ENCODE peak calls at places on chromosomes 1 and 21, in four cellular contexts. D is iPS-NIHi11, W is right atrium auricular region, Q is ELR. X is an unnamed sample.

GRCh38 chr1:86377341-86377740 is 18.8 kb downstream of the ODF2L start:
- DNase-seq in Q (no peak), D (no peak), W (no peak), X (no peak)

GRCh38 chr21:44730951-44731579 is 19.7 kb upstream of the TSPEAR start:
- DNase-seq in Q (no peak), W (no peak), D (no peak), X (no peak)

GRCh38 chr1:2547210-2548067 is 8.7 kb upstream of the TNFRSF14 start:
- DNase-seq in W (no peak), Q (no peak), D (no peak), X (no peak)

GRCh38 chr1:18144062-18144461 is 36.5 kb downstream of the IGSF21 start:
- DNase-seq in W (no peak), Q (no peak), D (no peak), X (no peak)

GRCh38 chr1:110765640-110766335 is 91.0 kb upstream of the KCNA3 start:
- DNase-seq in W (no peak), D (peak; percentile 72), Q (peak; percentile 60), X (no peak)

GRCh38 chr1:239951518-239952130 is 140.1 kb upstream of the FMN2 start:
- DNase-seq in Q (peak; percentile 83), D (peak; percentile 61), W (no peak), X (no peak)

GRCh38 chr1:183282101-183282855 is 96.2 kb downstream of the LAMC2 start:
- DNase-seq in W (no peak), D (no peak), Q (no peak), X (no peak)

GRCh38 chr1:94045465-94046056 is 75.4 kb downstream of the ABCA4 start:
- DNase-seq in D (peak; percentile 83), Q (peak; percentile 98), W (peak; percentile 99), X (no peak)

GRCh38 chr1:19754482-19754881 is 45.2 kb downstream of the TMCO4 start:
- DNase-seq in D (no peak), W (no peak), Q (no peak), X (no peak)

GRCh38 chr1:171017431-171017830 is 73.3 kb upstream of the FMO3 start:
- DNase-seq in W (no peak), Q (no peak), D (peak; percentile 9), X (no peak)

GRCh38 chr1:79617777-79618176 is 611.2 kb upstream of the ADGRL4 start:
- DNase-seq in D (peak; percentile 5), W (no peak), Q (peak; percentile 8), X (no peak)

GRCh38 chr1:151346082-151346768 is 827 bp downstream of the RFX5 start:
- DNase-seq in W (no peak), D (no peak), Q (no peak), X (no peak)

GRCh38 chr1:204250428-204251030 is 36.7 kb upstream of the GOLT1A start:
- DNase-seq in Q (no peak), D (no peak), W (no peak), X (no peak)

GRCh38 chr1:102593276-102593675 is 515.0 kb downstream of the COL11A1 start:
- DNase-seq in W (no peak), D (no peak), Q (peak; percentile 40), X (no peak)

GRCh38 chr21:36845070-36845469 is 121.4 kb downstream of the HLCS start:
- DNase-seq in Q (no peak), D (no peak), W (no peak), X (no peak)

GRCh38 chr1:101302831-101303511 is 66.2 kb downstream of the S1PR1 start:
- DNase-seq in D (no peak), W (no peak), Q (peak; percentile 84), X (no peak)

GRCh38 chr1:24586970-24587820 is 31.3 kb downstream of the NCMAP start:
- DNase-seq in D (peak; percentile 84), W (no peak), Q (peak; percentile 71), X (peak; percentile 49)

GRCh38 chr1:201999625-202000238 is 10.7 kb upstream of the ELF3 start:
- DNase-seq in W (no peak), Q (peak; percentile 71), D (peak; percentile 84), X (peak; percentile 88)

GRCh38 chr1:231827337-231828105 is 200.9 kb downstream of the DISC1 start:
- DNase-seq in Q (peak; percentile 89), D (no peak), W (no peak), X (no peak)

GRCh38 chr1:184892116-184892515 is 82.2 kb downstream of the NIBAN1 start:
- DNase-seq in W (no peak), D (no peak), Q (peak; percentile 82), X (no peak)

GRCh38 chr1:43732132-43732531 is 24.8 kb downstream of the ST3GAL3 start:
- DNase-seq in D (no peak), Q (no peak), W (no peak), X (no peak)

GRCh38 chr1:234564035-234565029 is 45.6 kb downstream of the IRF2BP2 start:
- DNase-seq in D (peak; percentile 39), Q (peak; percentile 94), W (no peak), X (no peak)

GRCh38 chr1:178918955-178919354 is 48.1 kb upstream of the ANGPTL1 start:
- DNase-seq in D (no peak), Q (no peak), W (no peak), X (no peak)

GRCh38 chr1:54510715-54511270 is 37.2 kb upstream of the ACOT11 start:
- DNase-seq in W (no peak), Q (no peak), D (no peak), X (no peak)

GRCh38 chr1:227891223-227891954 is 56.3 kb downstream of the WNT9A start:
- DNase-seq in Q (no peak), D (no peak), W (peak; percentile 52), X (no peak)

GRCh38 chr1:112905420-112906154 is 50.4 kb downstream of the SLC16A1 start:
- DNase-seq in Q (peak; percentile 13), W (no peak), D (no peak), X (no peak)

GRCh38 chr21:14691924-14692323 is 145.8 kb upstream of the SAMSN1 start:
- DNase-seq in W (no peak), Q (no peak), D (no peak), X (no peak)

GRCh38 chr1:118144777-118145176 is 40.3 kb downstream of the SPAG17 start:
- DNase-seq in D (no peak), Q (no peak), W (no peak), X (no peak)

GRCh38 chr1:223106856-223107255 is 36.2 kb downstream of the TLR5 start:
- DNase-seq in W (no peak), D (no peak), Q (no peak), X (no peak)

GRCh38 chr21:28228624-28228995 is 764.1 kb downstream of the LTN1 start:
- DNase-seq in D (no peak), Q (no peak), W (no peak), X (no peak)

GRCh38 chr1:169604781-169605560 is 18.7 kb upstream of the F5 start:
- DNase-seq in W (no peak), Q (no peak), D (no peak), X (no peak)

GRCh38 chr21:42171091-42172053 is 47.6 kb upstream of the ABCG1 start:
- DNase-seq in D (no peak), Q (no peak), W (no peak), X (no peak)

GRCh38 chr1:218886472-218886871 is 287.2 kb upstream of the LYPLAL1 start:
- DNase-seq in D (no peak), Q (peak; percentile 20), W (peak; percentile 66), X (no peak)

GRCh38 chr1:43495204-43495603 is 35.5 kb upstream of the PTPRF start:
- DNase-seq in D (no peak), Q (no peak), W (no peak), X (no peak)

GRCh38 chr1:230268371-230269170 is 157.6 kb downstream of the PGBD5 start:
- DNase-seq in D (peak; percentile 90), W (no peak), Q (peak; percentile 74), X (no peak)

GRCh38 chr1:1398677-1399186 is 403 bp downstream of the CCNL2 start:
- DNase-seq in D (no peak), W (no peak), Q (no peak), X (no peak)

GRCh38 chr1:51442616-51443015 is 76.5 kb downstream of the EPS15 start:
- DNase-seq in D (no peak), W (no peak), Q (no peak), X (no peak)